ENCODE peak calls at places on chromosomes 5 and 9, in six cellular contexts. D, Z, V, T, B and I are unnamed samples.

GRCh38 chr9:114968710-114969109 is 38.3 kb upstream of the TNFSF8 start:
- DNase-seq in Z (peak; percentile 17), T (peak; percentile 5), B (no peak), D (no peak), V (no peak), I (no peak)

GRCh38 chr9:137416006-137416562 is 6.9 kb downstream of the EXD3 start:
- DNase-seq in V (peak; percentile 50), D (no peak), Z (no peak), B (no peak), T (no peak), I (no peak)

GRCh38 chr5:64790210-64790609 is 21.5 kb downstream of the CWC27 start:
- DNase-seq in B (no peak), D (no peak), V (no peak), T (no peak), Z (no peak), I (no peak)

GRCh38 chr5:124923131-124923530 is 176.7 kb upstream of the ZNF608 start:
- DNase-seq in V (no peak), B (no peak), Z (no peak), D (no peak), T (no peak), I (no peak)

GRCh38 chr5:16812911-16813310 is 123.2 kb downstream of the MYO10 start:
- DNase-seq in V (no peak), Z (peak; percentile 55), D (no peak), B (peak; percentile 37), T (no peak), I (no peak)

GRCh38 chr9:98691890-98692289 is 16.8 kb downstream of the GABBR2 start:
- DNase-seq in Z (no peak), T (no peak), D (no peak), B (no peak), V (no peak), I (no peak)

GRCh38 chr5:158320178-158320674 is 461.3 kb upstream of the CLINT1 start:
- DNase-seq in T (no peak), Z (no peak), B (no peak), D (no peak), V (no peak), I (no peak)

GRCh38 chr9:86341007-86341491 is 13.2 kb downstream of the TUT7 start:
- DNase-seq in D (no peak), B (no peak), Z (no peak), V (no peak), T (no peak), I (no peak)

GRCh38 chr9:36873247-36873875 is 160.7 kb downstream of the PAX5 start:
- DNase-seq in V (peak; percentile 62), T (peak; percentile 12), Z (peak; percentile 13), D (peak; percentile 87), B (peak; percentile 73), I (peak; percentile 37)

GRCh38 chr9:121463026-121463827 is 36.4 kb downstream of the GGTA1 start:
- DNase-seq in B (peak; percentile 75), T (no peak), D (peak; percentile 51), Z (no peak), V (no peak), I (no peak)

GRCh38 chr5:122701640-122702523 is 73.0 kb upstream of the SNX2 start:
- DNase-seq in Z (no peak), D (peak; percentile 72), B (no peak), V (no peak), T (no peak), I (no peak)

GRCh38 chr9:89596937-89597555 is 7.8 kb upstream of the GADD45G start:
- DNase-seq in V (no peak), D (no peak), Z (no peak), T (no peak), B (no peak), I (no peak)

GRCh38 chr5:165029471-165029870 is 1524.1 kb downstream of the MAT2B start:
- DNase-seq in D (no peak), B (no peak), V (no peak), Z (no peak), T (no peak), I (no peak)

GRCh38 chr5:143041972-143042770 is 272.0 kb downstream of the ARHGAP26 start:
- DNase-seq in Z (no peak), T (no peak), B (no peak), D (no peak), V (no peak), I (no peak)

GRCh38 chr5:133977858-133978257 is 9.4 kb upstream of the C5orf15 start:
- DNase-seq in D (no peak), V (no peak), T (no peak), Z (no peak), B (no peak), I (no peak)

GRCh38 chr5:137758719-137759312 is 4.7 kb upstream of the HNRNPA0 start:
- DNase-seq in V (no peak), Z (no peak), T (no peak), D (no peak), B (no peak), I (no peak)

GRCh38 chr5:127002390-127002789 is 28.0 kb downstream of the MARCHF3 start:
- DNase-seq in Z (no peak), D (no peak), V (no peak), T (no peak), B (no peak), I (no peak)

GRCh38 chr5:179130101-179130681 is 70.0 kb downstream of the ZNF354C start:
- DNase-seq in B (no peak), V (peak; percentile 29), Z (no peak), T (no peak), D (no peak), I (peak; percentile 21)

GRCh38 chr5:154791535-154791934 is 36.4 kb downstream of the LARP1 start:
- DNase-seq in B (no peak), V (no peak), D (no peak), T (no peak), Z (no peak), I (no peak)

GRCh38 chr9:35829084-35829763 is at the start of gene TMEM8B:
- DNase-seq in T (peak; percentile 80), D (peak; percentile 99), Z (peak; percentile 85), B (peak; percentile 99), V (peak; percentile 97), I (peak; percentile 98)

GRCh38 chr9:135989722-135990467 is 28.7 kb upstream of the UBAC1 start:
- DNase-seq in T (no peak), D (no peak), Z (no peak), V (no peak), B (peak; percentile 47), I (peak; percentile 43)

GRCh38 chr5:84825616-84826015 is 440.9 kb upstream of the EDIL3 start:
- DNase-seq in Z (no peak), D (no peak), T (no peak), B (no peak), V (no peak), I (no peak)

GRCh38 chr9:116546711-116547581 is 140.2 kb upstream of the TRIM32 start:
- DNase-seq in V (no peak), Z (peak; percentile 31), D (peak; percentile 50), T (no peak), B (no peak), I (no peak)

GRCh38 chr5:69467442-69468225 is 25.0 kb upstream of the OCLN start:
- DNase-seq in V (no peak), T (no peak), Z (no peak), B (no peak), D (no peak), I (no peak)

GRCh38 chr9:68577778-68578591 is 37.3 kb upstream of the TMEM252 start:
- DNase-seq in Z (no peak), D (no peak), V (no peak), T (no peak), B (no peak), I (no peak)